ENCODE peak calls at places on chromosome 13, in four cellular contexts. I is GM12892, Y is body of pancreas, H is NB4. S is an unnamed sample.

GRCh38 chr13:79227418-79227817 is 178.6 kb downstream of the RBM26 start:
- DNase-seq in I (no peak), Y (no peak), H (no peak), S (no peak)

GRCh38 chr13:80473695-80474094 is 132.8 kb upstream of the SPRY2 start:
- DNase-seq in Y (no peak), H (no peak), I (no peak), S (no peak)

GRCh38 chr13:33441015-33441414 is 155.5 kb upstream of the STARD13 start:
- DNase-seq in H (peak), I (no peak), Y (peak), S (no peak)

GRCh38 chr13:43389573-43389972 is 366.2 kb downstream of the DNAJC15 start:
- DNase-seq in H (no peak), Y (no peak), I (no peak), S (no peak)

GRCh38 chr13:33053397-33054066 is 37.3 kb downstream of the KL start:
- DNase-seq in I (no peak), Y (no peak), H (no peak), S (no peak)

GRCh38 chr13:109500146-109500773 is 286.1 kb downstream of the IRS2 start:
- DNase-seq in Y (no peak), I (no peak), H (peak), S (no peak)

GRCh38 chr13:59279024-59279423 is 884.7 kb downstream of the DIAPH3 start:
- DNase-seq in Y (no peak), H (no peak), I (no peak), S (no peak)

GRCh38 chr13:101520672-101521071 is 68.2 kb downstream of the ITGBL1 start:
- DNase-seq in H (peak), Y (no peak), I (no peak), S (no peak)

GRCh38 chr13:51453308-51453958 is 597 bp upstream of the INTS6 start:
- DNase-seq in Y (peak), H (peak), I (peak), S (peak)

GRCh38 chr13:113077566-113077952 is 28.0 kb upstream of the F7 start:
- DNase-seq in Y (no peak), I (no peak), H (no peak), S (no peak)

GRCh38 chr13:31045621-31046081 is 113.2 kb downstream of the TEX26 start:
- DNase-seq in H (peak), I (no peak), Y (no peak), S (peak)
- TF ChIP-seq POLR2A in H (no peak), I (no peak), Y (no peak), S (no peak)

DNA sequence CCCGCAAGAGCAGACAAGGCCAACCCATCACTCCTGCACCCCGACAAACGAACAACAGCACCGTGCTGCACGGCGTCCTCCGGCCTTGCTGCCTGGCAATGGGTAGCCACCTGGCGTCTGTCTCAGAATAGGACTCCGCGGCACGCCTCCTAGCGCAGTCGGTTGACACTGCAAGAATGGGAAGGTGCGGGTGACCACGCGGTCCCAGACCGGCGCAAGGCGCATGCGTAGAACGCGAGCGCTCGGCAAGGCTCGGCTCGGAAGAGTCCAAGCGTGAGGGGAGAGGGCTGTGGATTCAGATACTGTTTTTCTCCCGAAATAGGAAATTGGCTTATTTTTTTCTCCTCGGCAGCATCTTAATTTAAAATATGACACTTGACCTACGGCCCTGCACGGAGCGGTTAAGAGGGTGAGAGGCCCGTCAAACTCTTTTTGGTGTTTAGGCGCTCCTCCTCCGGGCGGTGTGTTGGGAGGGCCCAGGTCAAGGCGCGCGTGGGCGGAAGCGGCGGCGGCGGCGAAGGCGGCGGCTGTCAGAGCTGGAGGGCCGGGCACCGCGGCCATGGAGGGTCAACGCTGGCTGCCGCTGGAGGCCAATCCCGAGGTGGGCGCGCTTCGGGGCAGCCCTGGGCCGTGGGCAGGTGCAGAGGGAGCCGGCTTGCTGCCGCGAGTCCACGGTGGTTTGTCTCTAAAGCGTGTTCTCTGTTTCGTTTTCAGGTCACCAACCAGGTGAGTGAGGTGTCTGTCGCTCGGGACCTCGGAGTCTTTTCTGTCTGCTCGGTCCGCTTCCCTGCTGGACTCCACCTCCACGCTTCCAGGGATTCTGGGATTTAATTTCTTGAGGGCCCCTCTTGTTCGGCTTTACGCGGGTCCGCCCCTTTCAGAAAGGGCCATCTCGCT is at the start of gene UCHL3:
- DNase-seq in H (peak), I (peak), Y (peak), S (peak)
- TF ChIP-seq POLR2A in H (peak), I (peak), Y (peak), S (no peak)

GRCh38 chr13:111404746-111405145 is 84.3 kb downstream of the TEX29 start:
- DNase-seq in Y (no peak), H (no peak), I (no peak), S (no peak)
- TF ChIP-seq POLR2A in Y (no peak), H (no peak), I (no peak), S (no peak)

DNA sequence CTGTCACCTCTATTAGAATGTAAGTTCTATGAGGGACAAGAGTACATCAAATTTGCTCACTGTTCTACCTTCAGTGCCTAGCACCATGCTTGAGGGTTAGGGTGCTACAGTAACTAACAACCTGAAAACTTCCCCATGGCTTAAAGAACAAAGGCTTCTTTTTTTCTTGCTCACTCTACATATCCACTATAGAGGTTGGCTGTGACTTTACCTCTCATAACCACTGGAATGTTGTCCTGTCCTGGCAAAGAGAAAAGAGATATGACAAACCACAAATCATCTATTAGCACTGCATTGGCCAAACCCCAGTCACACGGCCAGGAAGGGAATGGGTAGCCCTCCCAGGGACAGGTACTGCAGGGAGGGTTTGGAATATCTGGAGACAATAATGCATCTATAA is 23.2 kb upstream of the ACOD1 start:
- DNase-seq in H (no peak), I (no peak), Y (no peak), S (no peak)
- TF ChIP-seq POLR2A in H (no peak), I (no peak), Y (no peak), S (no peak)

DNA sequence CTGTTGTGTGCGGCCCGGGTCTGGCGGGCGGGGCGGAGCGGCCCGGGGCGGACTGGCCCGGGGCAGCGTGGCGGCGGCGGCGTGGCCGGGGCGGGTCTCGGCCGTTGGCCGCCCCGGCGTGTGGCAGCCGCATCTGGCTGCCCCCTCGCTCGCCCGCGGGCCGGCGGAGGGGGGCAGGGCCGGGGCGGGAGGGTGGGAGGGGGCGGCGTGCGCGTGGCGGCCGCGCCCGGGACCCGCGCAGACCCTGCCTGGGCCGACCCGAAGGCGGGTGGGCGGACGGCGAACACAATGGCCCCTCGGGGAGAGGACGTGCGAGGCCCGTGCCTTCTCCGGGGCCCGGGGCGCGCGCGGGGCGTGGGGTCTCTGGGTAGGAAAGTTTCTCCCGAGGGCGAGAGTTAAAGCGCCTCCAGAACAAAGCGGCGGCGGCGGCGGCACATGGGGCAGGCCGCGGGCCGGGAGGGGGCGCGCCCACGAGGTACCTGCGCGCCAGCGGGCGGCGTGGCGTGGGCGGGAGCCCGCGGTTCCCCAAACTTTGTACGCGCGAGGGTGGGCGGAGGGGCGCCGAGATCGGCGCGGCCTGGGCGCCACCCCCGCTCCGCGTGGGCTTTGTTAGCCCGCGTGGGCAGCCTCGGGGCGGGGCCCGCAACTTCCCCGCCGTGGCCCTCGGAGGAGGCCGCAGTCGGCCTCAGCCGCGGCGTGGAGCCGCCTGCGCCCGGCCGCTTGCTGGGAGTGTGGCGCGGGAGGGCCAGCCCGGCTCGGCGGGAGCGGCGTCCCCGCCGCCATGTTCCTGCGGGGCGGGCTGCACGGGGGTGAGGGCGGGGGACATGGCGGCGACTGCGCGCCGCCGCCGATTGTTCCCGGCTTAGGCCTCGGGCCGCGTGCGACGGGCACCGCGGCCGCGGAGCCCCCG is 764 bp downstream of the MIR17HG start:
- DNase-seq in I (peak), Y (peak), H (no peak), S (peak)
- TF ChIP-seq POLR2A in I (no peak), Y (no peak), H (no peak), S (no peak)

GRCh38 chr13:81493144-81493543 is 1152.2 kb upstream of the SPRY2 start:
- DNase-seq in I (no peak), H (no peak), Y (no peak), S (no peak)

GRCh38 chr13:81488021-81488420 is 1147.1 kb upstream of the SPRY2 start:
- DNase-seq in I (no peak), H (no peak), Y (no peak), S (no peak)

GRCh38 chr13:81487151-81487550 is 1146.2 kb upstream of the SPRY2 start:
- DNase-seq in Y (peak), I (no peak), H (peak), S (no peak)
- TF ChIP-seq POLR2A in Y (no peak), I (no peak), H (no peak), S (no peak)

DNA sequence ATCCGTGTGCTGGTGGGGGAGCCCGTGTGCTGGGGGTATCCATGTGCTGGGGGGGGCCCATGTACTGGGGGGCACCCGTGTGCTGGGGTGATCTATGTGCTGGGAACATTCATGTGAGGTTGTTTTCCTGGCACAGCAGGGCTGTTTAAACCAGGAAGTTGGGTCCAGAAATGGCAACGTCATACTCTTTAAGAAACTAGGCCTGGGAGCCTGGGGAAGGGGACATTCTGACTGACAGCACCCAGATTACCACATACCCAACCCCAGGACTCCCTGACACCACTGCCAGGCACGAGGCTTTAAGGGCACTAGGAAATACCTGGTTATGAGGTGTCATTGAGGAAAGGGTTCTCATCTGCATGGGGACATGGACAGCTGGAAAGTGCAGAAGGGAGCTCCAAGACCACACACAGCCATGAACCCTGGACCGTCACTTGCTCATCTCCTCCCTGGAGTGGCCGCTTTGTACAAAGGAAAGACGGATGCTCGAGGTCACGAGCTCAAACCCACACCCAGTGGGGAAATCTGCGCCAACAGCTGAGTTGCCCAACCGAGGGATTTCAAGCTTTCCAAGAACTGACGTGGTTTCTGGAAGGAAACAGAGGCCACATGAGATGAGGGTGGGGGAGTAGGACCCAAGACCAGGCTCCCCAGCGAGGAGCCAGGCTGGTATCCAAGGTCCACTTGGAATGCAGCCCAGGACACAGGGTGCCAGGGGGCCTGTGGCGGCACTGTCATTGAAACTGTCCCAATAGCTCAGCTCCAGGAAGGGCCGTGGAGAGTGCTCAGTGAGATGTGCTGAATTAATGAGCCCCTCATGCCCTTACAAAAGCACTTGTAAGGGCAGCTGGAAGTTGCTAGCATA is 40.9 kb downstream of the RAB20 start:
- DNase-seq in H (peak), I (no peak), Y (peak), S (no peak)
- TF ChIP-seq POLR2A in H (no peak), I (no peak), Y (no peak), S (no peak)

GRCh38 chr13:29594310-29594709 is 1.2 kb downstream of the SLC7A1 start:
- DNase-seq in I (peak), H (no peak), Y (peak), S (no peak)

GRCh38 chr13:29595380-29596063 is at the start of gene SLC7A1:
- DNase-seq in Y (peak), H (peak), I (peak), S (peak)

GRCh38 chr13:29593605-29594297 is 1.7 kb downstream of the SLC7A1 start:
- DNase-seq in H (no peak), I (no peak), Y (no peak), S (no peak)

GRCh38 chr13:29596064-29596418 is 553 bp upstream of the SLC7A1 start:
- DNase-seq in H (no peak), I (no peak), Y (no peak), S (no peak)

GRCh38 chr13:29594710-29595379 is 643 bp downstream of the SLC7A1 start:
- DNase-seq in Y (peak), H (peak), I (peak), S (peak)
- TF ChIP-seq POLR2A in Y (peak), H (peak), I (peak), S (no peak)

S was measured in breast epithelium.